ENCODE peak calls at places on chromosome 2, in eight cellular contexts. E is lower lobe of right lung, F is fibroblast of lung, D is left ventricle myocardium inferior, N is kidney, X is sigmoid colon, Y is prostate gland, K is uterus. V is an unnamed sample.

GRCh38 chr2:88658890-88659881 is 31.9 kb upstream of the EIF2AK3 start:
- DNase-seq in N (no peak), D (peak), E (no peak), Y (peak), K (no peak), X (peak), F (peak), V (no peak)

GRCh38 chr2:223998983-223999382 is 40.1 kb downstream of the SERPINE2 start:
- DNase-seq in E (no peak), D (no peak), Y (no peak), F (peak), N (no peak), K (no peak), X (no peak), V (no peak)

GRCh38 chr2:163341426-163341825 is 394.4 kb downstream of the FIGN start:
- DNase-seq in N (no peak), F (no peak), K (no peak), Y (no peak), E (no peak), D (no peak), X (no peak), V (no peak)

GRCh38 chr2:18384242-18384641 is 176.2 kb downstream of the RDH14 start:
- DNase-seq in X (no peak), E (no peak), Y (no peak), D (no peak), N (no peak), F (no peak), K (no peak), V (no peak)

GRCh38 chr2:60485550-60485949 is 67.9 kb downstream of the BCL11A start:
- DNase-seq in X (no peak), F (no peak), N (no peak), K (no peak), E (no peak), Y (no peak), D (no peak), V (no peak)

GRCh38 chr2:34110392-34110791 is 511.3 kb upstream of the FAM98A start:
- DNase-seq in E (no peak), F (no peak), N (no peak), X (no peak), D (no peak), Y (no peak), K (no peak), V (no peak)

GRCh38 chr2:69190743-69191425 is 177.9 kb downstream of the ANTXR1 start:
- DNase-seq in Y (no peak), X (no peak), D (no peak), E (no peak), N (no peak), K (no peak), F (peak), V (no peak)

GRCh38 chr2:105747254-105747909 is 2.7 kb downstream of the NCK2 start:
- DNase-seq in D (no peak), N (no peak), K (no peak), E (no peak), F (no peak), Y (no peak), X (no peak), V (no peak)

GRCh38 chr2:187656123-187656522 is 101.9 kb upstream of the TFPI start:
- DNase-seq in X (no peak), F (no peak), Y (no peak), K (no peak), N (no peak), E (no peak), D (no peak), V (no peak)

GRCh38 chr2:97656905-97657587 is 6.8 kb downstream of the ACTR1B start:
- DNase-seq in K (no peak), N (no peak), E (no peak), D (no peak), Y (no peak), F (no peak), X (no peak), V (no peak)

GRCh38 chr2:143226714-143227541 is 97.7 kb downstream of the ARHGAP15 start:
- DNase-seq in K (no peak), N (no peak), F (no peak), X (no peak), E (no peak), D (no peak), Y (no peak), V (no peak)

GRCh38 chr2:234879671-234880455 is 72.0 kb upstream of the SH3BP4 start:
- DNase-seq in X (no peak), D (no peak), Y (no peak), K (no peak), N (no peak), F (peak), E (no peak), V (no peak)

GRCh38 chr2:21617885-21618434 is 494.2 kb downstream of the TDRD15 start:
- DNase-seq in D (no peak), N (no peak), E (no peak), Y (no peak), F (no peak), K (no peak), X (no peak), V (no peak)

GRCh38 chr2:19380532-19380931 is 22.1 kb upstream of the OSR1 start:
- DNase-seq in X (no peak), F (no peak), E (no peak), Y (no peak), K (no peak), D (no peak), N (no peak), V (no peak)

GRCh38 chr2:143158098-143158497 is 28.9 kb downstream of the ARHGAP15 start:
- DNase-seq in N (no peak), Y (no peak), D (no peak), K (no peak), X (no peak), F (no peak), E (no peak), V (no peak)

GRCh38 chr2:81551040-81551634 is 1246.6 kb upstream of the LRRTM1 start:
- DNase-seq in Y (no peak), X (no peak), F (no peak), K (no peak), D (no peak), N (no peak), E (no peak), V (no peak)

GRCh38 chr2:222470802-222471468 is 46.6 kb downstream of the SGPP2 start:
- DNase-seq in Y (no peak), N (no peak), F (no peak), E (no peak), K (no peak), D (no peak), X (no peak), V (no peak)

GRCh38 chr2:102193074-102193473 is 6.3 kb downstream of the IL1RL2 start:
- DNase-seq in X (no peak), N (no peak), D (no peak), Y (no peak), E (no peak), F (no peak), K (no peak), V (no peak)

GRCh38 chr2:102050854-102051391 is 59.2 kb downstream of the IL1R2 start:
- DNase-seq in F (peak), N (peak), K (peak), Y (peak), E (peak), D (peak), X (peak), V (peak)

GRCh38 chr2:19649107-19649506 is 252.7 kb downstream of the TTC32 start:
- DNase-seq in E (no peak), N (no peak), Y (no peak), F (peak), X (no peak), D (no peak), K (no peak), V (no peak)

GRCh38 chr2:86301711-86302202 is 35.7 kb downstream of the REEP1 start:
- DNase-seq in E (no peak), F (no peak), K (no peak), Y (no peak), D (no peak), X (no peak), N (no peak), V (no peak)

GRCh38 chr2:166632616-166633015 is 138.6 kb upstream of the SCN7A start:
- DNase-seq in F (peak), N (peak), D (no peak), E (no peak), K (no peak), Y (no peak), X (no peak), V (no peak)

GRCh38 chr2:149686677-149687427 is 99.3 kb upstream of the MMADHC start:
- DNase-seq in X (no peak), E (no peak), D (peak), F (no peak), Y (no peak), N (no peak), K (no peak), V (no peak)

GRCh38 chr2:62577994-62578836 is 72.2 kb upstream of the TMEM17 start:
- DNase-seq in E (no peak), N (no peak), K (no peak), Y (no peak), F (peak), D (no peak), X (no peak), V (no peak)

GRCh38 chr2:147365577-147365976 is 479.3 kb upstream of the ACVR2A start:
- DNase-seq in D (no peak), F (no peak), E (no peak), K (no peak), X (no peak), Y (no peak), N (no peak), V (no peak)

GRCh38 chr2:216371756-216372702 is at the start of gene MARCHF4:
- DNase-seq in D (peak), E (peak), X (peak), F (peak), K (peak), Y (peak), N (peak), V (peak)

GRCh38 chr2:110125292-110125691 is 9.7 kb upstream of the MALL start:
- DNase-seq in E (no peak), X (no peak), F (no peak), K (no peak), D (no peak), Y (no peak), N (no peak), V (no peak)

GRCh38 chr2:47303341-47304148 is 99.4 kb upstream of the MSH2 start:
- DNase-seq in N (no peak), F (no peak), K (no peak), D (no peak), X (no peak), E (no peak), Y (no peak), V (no peak)

GRCh38 chr2:230807686-230808085 is 57.1 kb upstream of the ITM2C start:
- DNase-seq in X (no peak), D (no peak), E (no peak), F (no peak), K (no peak), N (no peak), Y (no peak), V (no peak)

GRCh38 chr2:219475278-219475677 is 23.4 kb upstream of the GMPPA start:
- DNase-seq in X (no peak), F (no peak), N (no peak), D (no peak), Y (no peak), E (no peak), K (no peak), V (no peak)

GRCh38 chr2:233033672-233034071 is 1.2 kb downstream of the NEU2 start:
- DNase-seq in X (no peak), D (no peak), N (no peak), E (no peak), Y (no peak), F (no peak), K (no peak), V (no peak)

DNA sequence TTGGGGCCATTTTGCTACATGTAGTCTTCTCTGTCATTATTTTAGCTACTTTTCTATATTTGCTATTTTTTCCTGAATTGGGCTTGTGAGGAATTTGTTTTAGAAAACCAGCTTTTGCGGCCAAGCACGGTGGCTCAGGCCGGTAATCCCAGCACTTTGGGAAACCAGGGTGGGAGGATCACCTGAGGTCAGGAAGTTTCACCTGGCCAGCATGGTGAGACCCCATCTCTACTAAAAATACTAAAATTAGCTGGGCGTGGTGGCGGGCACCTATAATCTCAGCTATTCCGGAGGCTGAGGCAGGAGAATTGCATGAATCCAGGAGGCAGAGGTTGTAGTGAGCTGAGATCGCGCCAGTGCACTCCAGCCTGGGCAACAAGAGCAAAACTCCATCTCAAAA is 4.7 kb downstream of the SEPTIN2 start:
- DNase-seq in D (no peak), K (no peak), E (no peak), X (no peak), N (no peak), F (no peak), Y (no peak), V (no peak)
- H3K27ac ChIP-seq in D (no peak), K (no peak), E (no peak), X (no peak), N (no peak), F (no peak), Y (peak), V (no peak)

GRCh38 chr2:64980192-64980591 is 9.0 kb upstream of the SLC1A4 start:
- DNase-seq in E (no peak), N (no peak), K (no peak), X (no peak), D (no peak), Y (no peak), F (no peak), V (no peak)

GRCh38 chr2:64976276-64976675 is 12.9 kb upstream of the SLC1A4 start:
- DNase-seq in K (no peak), D (no peak), F (no peak), E (no peak), X (no peak), N (no peak), Y (no peak), V (no peak)

GRCh38 chr2:64975232-64975791 is 13.9 kb upstream of the SLC1A4 start:
- DNase-seq in X (no peak), D (peak), Y (no peak), K (peak), F (peak), E (no peak), N (no peak), V (peak)

GRCh38 chr2:64979744-64980143 is 9.5 kb upstream of the SLC1A4 start:
- DNase-seq in K (no peak), X (no peak), D (no peak), N (no peak), F (no peak), E (no peak), Y (peak), V (no peak)

GRCh38 chr2:64978514-64979268 is 10.5 kb upstream of the SLC1A4 start:
- DNase-seq in K (no peak), Y (no peak), N (no peak), E (no peak), F (no peak), D (no peak), X (no peak), V (no peak)
- H3K27ac ChIP-seq in K (no peak), Y (no peak), N (no peak), E (no peak), F (no peak), D (no peak), X (no peak), V (no peak)

GRCh38 chr2:27566628-27567027 is 16.2 kb upstream of the ZNF512 start:
- DNase-seq in D (no peak), Y (no peak), E (no peak), F (peak), N (no peak), X (no peak), K (no peak), V (no peak)
- H3K27ac ChIP-seq in D (no peak), Y (no peak), E (no peak), F (no peak), N (no peak), X (no peak), K (no peak), V (no peak)

GRCh38 chr2:96633641-96634040 is 4.5 kb downstream of the KANSL3 start:
- DNase-seq in F (no peak), N (no peak), X (no peak), D (no peak), K (no peak), E (no peak), Y (no peak), V (no peak)

GRCh38 chr2:96642564-96643350 is at the start of gene FER1L5:
- DNase-seq in K (peak), N (peak), D (no peak), E (no peak), X (no peak), F (peak), Y (peak), V (peak)

GRCh38 chr2:96637385-96638143 is 548 bp downstream of the KANSL3 start:
- DNase-seq in F (peak), E (peak), Y (peak), X (peak), D (peak), N (peak), K (peak), V (peak)

GRCh38 chr2:96636772-96637171 is 1.3 kb downstream of the KANSL3 start:
- DNase-seq in E (no peak), N (no peak), D (no peak), Y (no peak), F (peak), X (no peak), K (no peak), V (no peak)

GRCh38 chr2:96638144-96639121 is at the start of gene KANSL3:
- DNase-seq in K (peak), D (peak), X (peak), Y (peak), F (peak), E (peak), N (peak), V (peak)
- H3K27ac ChIP-seq in K (peak), D (peak), X (peak), Y (peak), F (peak), E (peak), N (peak), V (no peak)